ENCODE peak calls at places on chromosomes 1 and 21, in five cellular contexts. One of them, this sample, is unnamed.

GRCh38 chr1:245153081-245153644 is 1.6 kb upstream of the KIF26B start:
- DNase-seq in testis: peak; percentile 79
- DNase-seq in H54: peak; percentile 73
- DNase-seq in GM12891: peak; percentile 65
- DNase-seq in A549: peak; percentile 68
- DNase-seq in this sample: peak; percentile 70

GRCh38 chr1:202189012-202189790 is 4.4 kb upstream of the LGR6 start:
- DNase-seq in testis: peak; percentile 86
- DNase-seq in H54: no peak
- DNase-seq in GM12891: peak; percentile 58
- DNase-seq in A549: peak; percentile 63
- DNase-seq in this sample: peak; percentile 82

GRCh38 chr21:42844411-42845113 is 34.8 kb downstream of the WDR4 start:
- DNase-seq in testis: no peak
- DNase-seq in H54: no peak
- DNase-seq in GM12891: peak; percentile 2
- DNase-seq in A549: no peak
- DNase-seq in this sample: no peak

GRCh38 chr1:213032651-213033050 is 17.0 kb upstream of the ANGEL2 start:
- DNase-seq in testis: peak; percentile 72
- DNase-seq in H54: no peak
- DNase-seq in GM12891: no peak
- DNase-seq in A549: no peak
- DNase-seq in this sample: no peak

GRCh38 chr1:238457610-238458009 is 566.9 kb upstream of the ZP4 start:
- DNase-seq in testis: no peak
- DNase-seq in H54: no peak
- DNase-seq in GM12891: no peak
- DNase-seq in A549: no peak
- DNase-seq in this sample: no peak

GRCh38 chr1:145918144-145918991 is at the start of gene PEX11B:
- DNase-seq in testis: peak; percentile 94
- DNase-seq in H54: peak; percentile 57
- DNase-seq in GM12891: peak; percentile 85
- DNase-seq in A549: peak; percentile 87
- DNase-seq in this sample: peak; percentile 94

GRCh38 chr1:243548516-243548915 is 292.7 kb downstream of the SDCCAG8 start:
- DNase-seq in testis: no peak
- DNase-seq in H54: no peak
- DNase-seq in GM12891: no peak
- DNase-seq in A549: no peak
- DNase-seq in this sample: no peak

GRCh38 chr1:80529546-80529945 is 1271.2 kb upstream of the ADGRL2 start:
- DNase-seq in testis: no peak
- DNase-seq in H54: no peak
- DNase-seq in GM12891: no peak
- DNase-seq in A549: no peak
- DNase-seq in this sample: no peak

GRCh38 chr1:58883037-58883887 is 99.4 kb upstream of the JUN start:
- DNase-seq in testis: peak; percentile 50
- DNase-seq in H54: peak; percentile 58
- DNase-seq in GM12891: no peak
- DNase-seq in A549: peak; percentile 41
- DNase-seq in this sample: peak; percentile 55

GRCh38 chr1:12552111-12552888 is 65.7 kb downstream of the DHRS3 start:
- DNase-seq in testis: no peak
- DNase-seq in H54: no peak
- DNase-seq in GM12891: no peak
- DNase-seq in A549: no peak
- DNase-seq in this sample: no peak

GRCh38 chr1:93992954-93993353 is 83.7 kb upstream of the GCLM start:
- DNase-seq in testis: no peak
- DNase-seq in H54: no peak
- DNase-seq in GM12891: no peak
- DNase-seq in A549: no peak
- DNase-seq in this sample: no peak

GRCh38 chr1:28249013-28249870 is 10.1 kb upstream of the SESN2 start:
- DNase-seq in testis: no peak
- DNase-seq in H54: no peak
- DNase-seq in GM12891: no peak
- DNase-seq in A549: peak; percentile 57
- DNase-seq in this sample: no peak

GRCh38 chr1:3267550-3268270 is 186.8 kb upstream of the ARHGEF16 start:
- DNase-seq in testis: no peak
- DNase-seq in H54: no peak
- DNase-seq in GM12891: no peak
- DNase-seq in A549: no peak
- DNase-seq in this sample: no peak

GRCh38 chr1:233289676-233290075 is 5.8 kb downstream of the PCNX2 start:
- DNase-seq in testis: no peak
- DNase-seq in H54: no peak
- DNase-seq in GM12891: no peak
- DNase-seq in A549: no peak
- DNase-seq in this sample: no peak

GRCh38 chr1:42369471-42369870 is 11.1 kb upstream of the RIMKLA start:
- DNase-seq in testis: no peak
- DNase-seq in H54: no peak
- DNase-seq in GM12891: no peak
- DNase-seq in A549: no peak
- DNase-seq in this sample: no peak

GRCh38 chr1:228059536-228060457 is 22.7 kb upstream of the ARF1 start:
- DNase-seq in testis: peak; percentile 77
- DNase-seq in H54: no peak
- DNase-seq in GM12891: peak; percentile 52
- DNase-seq in A549: peak; percentile 73
- DNase-seq in this sample: peak; percentile 47
- TF ChIP-seq POLR2A in testis: no peak
- TF ChIP-seq POLR2A in H54: no peak
- TF ChIP-seq POLR2A in GM12891: no peak
- TF ChIP-seq POLR2A in A549: peak; percentile 11
- TF ChIP-seq POLR2A in this sample: no peak

DNA sequence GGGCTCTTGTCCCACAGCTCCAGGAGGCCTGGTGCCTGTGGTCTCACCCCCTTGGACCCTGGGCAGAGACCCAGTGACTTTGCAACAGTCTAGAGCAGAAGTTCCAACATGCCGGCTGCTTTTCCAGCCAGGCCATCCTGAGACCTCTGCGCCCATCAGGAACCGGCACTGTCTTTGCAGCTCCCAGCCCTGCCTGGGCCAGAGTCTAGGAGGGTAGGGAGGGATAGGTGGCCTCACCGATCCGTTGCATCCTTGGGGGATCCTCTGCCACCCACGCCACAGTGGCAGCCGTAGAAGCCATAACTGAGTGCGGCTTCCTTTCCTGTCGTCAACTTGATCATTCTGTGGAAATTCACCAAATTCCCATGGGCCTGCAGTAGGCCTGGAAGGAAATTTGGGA is 1.3 kb downstream of the PLA2G2A start:
- DNase-seq in testis: no peak
- DNase-seq in H54: no peak
- DNase-seq in GM12891: no peak
- DNase-seq in A549: no peak
- DNase-seq in this sample: no peak
- TF ChIP-seq POLR2A in testis: no peak
- TF ChIP-seq POLR2A in H54: no peak
- TF ChIP-seq POLR2A in GM12891: no peak
- TF ChIP-seq POLR2A in A549: no peak
- TF ChIP-seq POLR2A in this sample: no peak

GRCh38 chr1:30194046-30194619 is 529.3 kb downstream of the MATN1 start:
- DNase-seq in testis: no peak
- DNase-seq in H54: no peak
- DNase-seq in GM12891: no peak
- DNase-seq in A549: no peak
- DNase-seq in this sample: no peak

GRCh38 chr1:30192969-30193630 is 530.3 kb downstream of the MATN1 start:
- DNase-seq in testis: no peak
- DNase-seq in H54: no peak
- DNase-seq in GM12891: no peak
- DNase-seq in A549: no peak
- DNase-seq in this sample: no peak

GRCh38 chr1:30196457-30196856 is 526.9 kb downstream of the MATN1 start:
- DNase-seq in testis: no peak
- DNase-seq in H54: no peak
- DNase-seq in GM12891: no peak
- DNase-seq in A549: no peak
- DNase-seq in this sample: no peak

GRCh38 chr1:30195424-30196134 is 527.8 kb downstream of the MATN1 start:
- DNase-seq in testis: no peak
- DNase-seq in H54: no peak
- DNase-seq in GM12891: no peak
- DNase-seq in A549: no peak
- DNase-seq in this sample: no peak

GRCh38 chr1:30194741-30195423 is 528.5 kb downstream of the MATN1 start:
- DNase-seq in testis: no peak
- DNase-seq in H54: no peak
- DNase-seq in GM12891: no peak
- DNase-seq in A549: no peak
- DNase-seq in this sample: no peak
- TF ChIP-seq POLR2A in testis: no peak
- TF ChIP-seq POLR2A in H54: no peak
- TF ChIP-seq POLR2A in GM12891: no peak
- TF ChIP-seq POLR2A in A549: no peak
- TF ChIP-seq POLR2A in this sample: no peak

GRCh38 chr1:151133339-151133761 is 13.1 kb downstream of the SEMA6C start:
- DNase-seq in testis: peak; percentile 66
- DNase-seq in H54: no peak
- DNase-seq in GM12891: no peak
- DNase-seq in A549: no peak
- DNase-seq in this sample: no peak

GRCh38 chr1:151132676-151133338 is 13.6 kb downstream of the SEMA6C start:
- DNase-seq in testis: no peak
- DNase-seq in H54: no peak
- DNase-seq in GM12891: no peak
- DNase-seq in A549: no peak
- DNase-seq in this sample: no peak

GRCh38 chr1:151131832-151132675 is 14.4 kb downstream of the SEMA6C start:
- DNase-seq in testis: peak; percentile 71
- DNase-seq in H54: no peak
- DNase-seq in GM12891: no peak
- DNase-seq in A549: no peak
- DNase-seq in this sample: no peak

GRCh38 chr1:151128800-151129199 is 17.6 kb downstream of the SEMA6C start:
- DNase-seq in testis: no peak
- DNase-seq in H54: no peak
- DNase-seq in GM12891: no peak
- DNase-seq in A549: no peak
- DNase-seq in this sample: no peak

GRCh38 chr1:151130837-151131586 is 15.4 kb downstream of the SEMA6C start:
- DNase-seq in testis: peak; percentile 93
- DNase-seq in H54: no peak
- DNase-seq in GM12891: peak; percentile 65
- DNase-seq in A549: no peak
- DNase-seq in this sample: peak; percentile 84
- TF ChIP-seq POLR2A in testis: no peak
- TF ChIP-seq POLR2A in H54: no peak
- TF ChIP-seq POLR2A in GM12891: no peak
- TF ChIP-seq POLR2A in A549: no peak
- TF ChIP-seq POLR2A in this sample: no peak

DNA sequence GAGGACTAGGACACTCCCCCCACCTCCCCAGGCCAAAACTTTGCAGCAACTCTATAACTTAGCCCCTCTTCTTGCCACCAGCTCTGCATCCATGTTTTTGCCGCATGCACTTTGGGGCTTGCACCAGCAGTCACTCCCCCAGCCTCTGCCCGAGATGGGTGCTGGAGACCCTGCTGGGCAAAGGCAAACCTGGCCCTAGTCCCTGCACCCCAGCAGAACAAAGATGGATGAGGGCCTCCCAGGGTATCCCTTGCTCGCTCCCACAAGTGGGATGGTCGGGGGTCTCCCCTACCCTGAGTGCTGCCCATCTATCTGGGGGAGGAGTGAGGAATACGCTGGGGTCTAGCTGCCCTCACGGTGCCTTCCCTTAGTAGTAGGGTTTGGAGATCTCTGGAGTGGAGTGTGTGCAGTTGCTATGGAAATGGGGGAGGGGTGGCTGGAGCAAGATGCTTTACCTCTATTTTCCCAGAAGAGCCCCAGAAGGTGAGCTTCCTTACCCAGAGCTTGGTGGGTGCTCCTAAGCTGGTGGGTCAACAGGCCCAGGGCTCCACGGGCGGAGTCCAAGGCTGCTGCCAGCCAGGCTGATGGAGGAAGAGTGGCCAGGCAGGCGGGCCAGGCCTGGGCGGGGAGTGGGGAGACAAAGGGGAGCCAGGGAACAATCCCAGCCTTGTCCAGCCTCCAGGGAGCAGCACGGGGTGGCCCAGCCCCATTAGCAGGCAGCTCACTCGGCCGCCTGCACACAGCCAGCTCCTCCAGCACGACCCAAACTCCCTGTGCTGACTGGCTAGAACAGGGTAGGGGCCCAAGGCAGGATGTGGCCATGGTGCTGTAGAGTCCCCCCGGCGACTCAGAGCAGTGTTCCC is at the start of gene PAQR6:
- DNase-seq in testis: peak; percentile 58
- DNase-seq in H54: no peak
- DNase-seq in GM12891: no peak
- DNase-seq in A549: no peak
- DNase-seq in this sample: no peak
- TF ChIP-seq POLR2A in testis: no peak
- TF ChIP-seq POLR2A in H54: no peak
- TF ChIP-seq POLR2A in GM12891: no peak
- TF ChIP-seq POLR2A in A549: no peak
- TF ChIP-seq POLR2A in this sample: no peak

DNA sequence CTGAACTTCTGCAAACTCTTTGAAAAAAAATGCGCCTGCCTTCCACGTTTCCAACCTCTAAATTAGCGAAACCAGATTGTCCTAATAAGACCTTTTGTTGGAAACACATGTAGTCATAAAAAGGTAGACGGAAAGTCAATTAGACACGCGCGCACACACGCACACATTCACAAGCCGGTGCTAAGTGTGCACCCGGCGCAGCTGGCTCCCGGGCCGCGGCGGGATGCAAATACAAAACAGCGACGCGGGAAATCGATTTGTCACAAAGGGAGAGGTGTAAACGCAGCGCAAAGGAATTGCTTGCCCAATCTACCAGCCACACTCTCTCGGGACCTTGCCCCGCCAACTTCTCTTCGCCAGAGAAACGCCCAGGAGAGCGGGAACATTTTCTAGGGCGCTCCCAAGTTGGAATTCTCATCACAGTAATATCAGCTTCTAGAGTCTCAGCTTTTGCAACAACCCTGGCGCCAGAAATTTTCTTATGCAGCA is 4.4 kb downstream of the PRRX1 start:
- DNase-seq in testis: no peak
- DNase-seq in H54: no peak
- DNase-seq in GM12891: no peak
- DNase-seq in A549: no peak
- DNase-seq in this sample: no peak
- TF ChIP-seq POLR2A in testis: no peak
- TF ChIP-seq POLR2A in H54: no peak
- TF ChIP-seq POLR2A in GM12891: no peak
- TF ChIP-seq POLR2A in A549: no peak
- TF ChIP-seq POLR2A in this sample: no peak

GRCh38 chr1:65729308-65729707 is 63.4 kb upstream of the PDE4B start:
- DNase-seq in testis: no peak
- DNase-seq in H54: no peak
- DNase-seq in GM12891: no peak
- DNase-seq in A549: no peak
- DNase-seq in this sample: no peak

GRCh38 chr1:65734976-65735375 is 57.7 kb upstream of the PDE4B start:
- DNase-seq in testis: no peak
- DNase-seq in H54: no peak
- DNase-seq in GM12891: no peak
- DNase-seq in A549: no peak
- DNase-seq in this sample: no peak
- TF ChIP-seq POLR2A in testis: no peak
- TF ChIP-seq POLR2A in H54: no peak
- TF ChIP-seq POLR2A in GM12891: no peak
- TF ChIP-seq POLR2A in A549: no peak
- TF ChIP-seq POLR2A in this sample: no peak

This sample was measured in erythroblast.